ENCODE peak calls at places on chromosomes 13 and 19, in ten cellular contexts. V, B, Y, O, L, W, A, U, R and E are unnamed samples.

GRCh38 chr19:42412661-42413076 is 14.5 kb downstream of the LIPE start:
- DNase-seq in V (no peak), B (no peak), Y (no peak), O (no peak), L (no peak), W (no peak), A (no peak), U (peak; percentile 60), R (no peak), E (no peak)

GRCh38 chr13:52455677-52456041 is 381 bp downstream of the CKAP2 start:
- DNase-seq in V (peak; percentile 49), B (peak; percentile 68), Y (peak; percentile 65), O (peak; percentile 61), L (peak; percentile 72), W (peak; percentile 64), A (no peak), U (peak; percentile 87), R (peak; percentile 81), E (peak; percentile 9)

GRCh38 chr19:46786236-46787039 is 2.0 kb downstream of the SLC1A5 start:
- DNase-seq in V (peak; percentile 78), B (no peak), Y (peak; percentile 39), O (peak; percentile 19), L (peak; percentile 81), W (peak; percentile 77), A (peak; percentile 68), U (peak; percentile 80), R (peak; percentile 89), E (no peak)

GRCh38 chr19:18203408-18203862 is 407 bp downstream of the RAB3A start:
- DNase-seq in V (peak; percentile 36), B (peak; percentile 56), Y (no peak), O (no peak), L (no peak), W (no peak), A (no peak), U (no peak), R (peak; percentile 57), E (no peak)

GRCh38 chr13:37369618-37370017 is 228.9 kb downstream of the POSTN start:
- DNase-seq in V (no peak), B (no peak), Y (no peak), O (no peak), L (no peak), W (no peak), A (no peak), U (no peak), R (no peak), E (no peak)

GRCh38 chr13:43728411-43728810 is 58.4 kb downstream of the ENOX1 start:
- DNase-seq in V (no peak), B (no peak), Y (no peak), O (no peak), L (no peak), W (no peak), A (no peak), U (no peak), R (no peak), E (no peak)

GRCh38 chr13:39023316-39023715 is 14.6 kb downstream of the PROSER1 start:
- DNase-seq in V (no peak), B (no peak), Y (no peak), O (no peak), L (no peak), W (no peak), A (peak; percentile 23), U (no peak), R (no peak), E (no peak)

GRCh38 chr19:29893606-29894284 is 48.3 kb upstream of the URI1 start:
- DNase-seq in V (no peak), B (no peak), Y (no peak), O (no peak), L (no peak), W (no peak), A (no peak), U (no peak), R (no peak), E (no peak)

GRCh38 chr19:49567722-49568454 is 12.5 kb downstream of the NOSIP start:
- DNase-seq in V (no peak), B (no peak), Y (no peak), O (no peak), L (peak; percentile 96), W (no peak), A (no peak), U (no peak), R (peak; percentile 82), E (no peak)

GRCh38 chr19:48480151-48480475 is 10.9 kb downstream of the CYTH2 start:
- DNase-seq in V (peak; percentile 69), B (peak; percentile 64), Y (no peak), O (no peak), L (no peak), W (no peak), A (no peak), U (peak; percentile 82), R (no peak), E (no peak)

GRCh38 chr19:6767357-6768235 is at the start of gene SH2D3A:
- DNase-seq in V (no peak), B (no peak), Y (peak; percentile 89), O (peak; percentile 82), L (peak; percentile 96), W (peak; percentile 86), A (no peak), U (peak; percentile 84), R (peak; percentile 96), E (no peak)

GRCh38 chr19:13794388-13794751 is 873 bp upstream of the ZSWIM4 start:
- DNase-seq in V (peak; percentile 88), B (no peak), Y (no peak), O (peak; percentile 71), L (peak; percentile 27), W (no peak), A (peak; percentile 83), U (peak; percentile 88), R (no peak), E (no peak)

GRCh38 chr19:2982983-2983350 is 5.6 kb downstream of the TLE6 start:
- DNase-seq in V (peak; percentile 96), B (peak; percentile 50), Y (no peak), O (no peak), L (no peak), W (no peak), A (no peak), U (peak; percentile 92), R (no peak), E (peak; percentile 73)

GRCh38 chr13:51714663-51715168 is 89.2 kb downstream of the DHRS12 start:
- DNase-seq in V (no peak), B (no peak), Y (no peak), O (peak; percentile 6), L (no peak), W (no peak), A (no peak), U (no peak), R (no peak), E (no peak)